ENCODE peak calls at places on chromosomes 16 and 17, in ten cellular contexts. O, W, R, F, V, Y, N, D, P and Z are unnamed samples.
A peak's percentile ranks its signal among the peaks of the same experiment; 100 is the strongest.

GRCh38 chr17:18315498-18316360 is 636 bp downstream of the SMCR8 start:
- DNase-seq in V (no peak), N (peak; percentile 7), W (no peak), R (no peak), F (no peak), P (no peak), D (no peak), O (no peak), Y (no peak), Z (no peak)

GRCh38 chr16:67516296-67517177 is 12.1 kb upstream of the RIPOR1 start:
- DNase-seq in N (peak; percentile 73), F (no peak), O (no peak), Y (no peak), V (peak; percentile 91), P (peak; percentile 59), D (peak; percentile 38), R (no peak), W (peak; percentile 83), Z (peak; percentile 86)

GRCh38 chr16:23807028-23807427 is 28.8 kb upstream of the PRKCB start:
- DNase-seq in N (no peak), P (no peak), Y (no peak), D (no peak), O (no peak), W (no peak), V (no peak), R (no peak), F (no peak), Z (no peak)

GRCh38 chr16:57297856-57298255 is 13.4 kb upstream of the PLLP start:
- DNase-seq in V (no peak), D (no peak), Y (no peak), O (no peak), R (peak; percentile 21), W (no peak), P (no peak), F (peak; percentile 36), N (no peak), Z (no peak)

GRCh38 chr16:19913306-19913717 is 28.7 kb upstream of the GPRC5B start:
- DNase-seq in Y (no peak), D (no peak), W (no peak), R (no peak), V (no peak), F (no peak), O (no peak), N (no peak), P (no peak), Z (no peak)

GRCh38 chr17:76272541-76273434 is 7.6 kb downstream of the UBALD2 start:
- DNase-seq in W (no peak), F (no peak), V (no peak), O (no peak), R (no peak), P (no peak), N (no peak), D (no peak), Y (no peak), Z (no peak)

GRCh38 chr16:84761448-84762368 is 58.1 kb upstream of the CRISPLD2 start:
- DNase-seq in F (no peak), N (peak; percentile 86), O (no peak), D (peak; percentile 59), P (no peak), W (no peak), R (no peak), Y (no peak), V (no peak), Z (peak; percentile 49)

GRCh38 chr16:49491736-49492089 is 118.1 kb downstream of the C16orf78 start:
- DNase-seq in F (no peak), Y (no peak), V (peak; percentile 1), W (peak; percentile 2), R (no peak), N (no peak), P (no peak), O (peak; percentile 76), D (no peak), Z (no peak)

GRCh38 chr17:1221209-1221608 is 41.4 kb upstream of the ABR start:
- DNase-seq in W (no peak), D (no peak), V (no peak), P (no peak), Y (no peak), R (no peak), F (no peak), O (no peak), N (no peak), Z (no peak)

GRCh38 chr17:78408476-78409020 is 30.1 kb downstream of the PGS1 start:
- DNase-seq in F (no peak), N (no peak), O (no peak), Y (no peak), W (no peak), R (no peak), V (no peak), D (no peak), P (no peak), Z (no peak)

GRCh38 chr16:3654249-3654991 is at the start of gene DNASE1:
- DNase-seq in N (peak; percentile 36), R (no peak), W (peak; percentile 62), D (peak; percentile 66), V (peak; percentile 43), F (peak; percentile 26), Y (peak; percentile 79), P (peak; percentile 31), O (peak; percentile 73), Z (peak; percentile 52)